ENCODE peak calls at places on chromosome 16, in seven cellular contexts. J is IMR-90, T is mesendoderm, V is mesenchymal stem cell, F is neuronal stem cell, X is trophoblast cell, M is H1. U is an unnamed sample.

GRCh38 chr16:50027829-50028228 is 2.8 kb downstream of the CNEP1R1 start:
- DNase-seq in J (no peak), T (no peak), V (no peak), F (no peak), X (no peak), M (no peak), U (no peak)

GRCh38 chr16:79261944-79262552 is 338.5 kb downstream of the MAF start:
- DNase-seq in J (no peak), T (no peak), V (no peak), F (no peak), X (no peak), M (no peak), U (no peak)

GRCh38 chr16:674968-675883 is at the start of gene RHBDL1:
- DNase-seq in J (peak), T (peak), V (peak), F (no peak), X (no peak), M (peak), U (peak)

GRCh38 chr16:87680272-87680644 is 78.0 kb downstream of the JPH3 start:
- DNase-seq in J (no peak), T (no peak), V (no peak), F (no peak), X (no peak), M (no peak), U (no peak)

GRCh38 chr16:9489823-9490467 is 398.5 kb downstream of the HAPSTR1 start:
- DNase-seq in J (no peak), T (no peak), V (no peak), F (no peak), X (no peak), M (no peak), U (no peak)

GRCh38 chr16:4659363-4660353 is 33.7 kb upstream of the NUDT16L1 start:
- DNase-seq in J (no peak), T (no peak), V (no peak), F (no peak), X (no peak), M (no peak), U (no peak)

GRCh38 chr16:87795336-87795735 is 29.6 kb upstream of the KLHDC4 start:
- DNase-seq in J (no peak), T (no peak), V (no peak), F (no peak), X (no peak), M (no peak), U (no peak)

GRCh38 chr16:21264226-21265036 is 13.7 kb downstream of the CRYM start:
- DNase-seq in J (no peak), T (no peak), V (no peak), F (no peak), X (no peak), M (no peak), U (no peak)

GRCh38 chr16:19380316-19380715 is 37.4 kb upstream of the TMC5 start:
- DNase-seq in J (no peak), T (no peak), V (no peak), F (no peak), X (no peak), M (no peak), U (no peak)

GRCh38 chr16:3304370-3304769 is 860 bp downstream of the TIGD7 start:
- DNase-seq in J (peak), T (no peak), V (peak), F (no peak), X (no peak), M (no peak), U (no peak)

GRCh38 chr16:84209989-84210388 is 19.0 kb downstream of the ADAD2 start:
- DNase-seq in J (peak), T (no peak), V (peak), F (no peak), X (no peak), M (no peak), U (no peak)

GRCh38 chr16:10738231-10739077 is 5.2 kb upstream of the NUBP1 start:
- DNase-seq in J (peak), T (peak), V (peak), F (no peak), X (peak), M (no peak), U (peak)

GRCh38 chr16:66364117-66364958 is 2.2 kb upstream of the CDH5 start:
- DNase-seq in J (no peak), T (peak), V (peak), F (no peak), X (no peak), M (no peak), U (no peak)

GRCh38 chr16:7113949-7114348 is 218.7 kb upstream of the RBFOX1 start:
- DNase-seq in J (no peak), T (no peak), V (no peak), F (no peak), X (no peak), M (no peak), U (no peak)

GRCh38 chr16:50630394-50631020 is 50.6 kb downstream of the SNX20 start:
- DNase-seq in J (no peak), T (no peak), V (no peak), F (no peak), X (no peak), M (no peak), U (no peak)

GRCh38 chr16:86302710-86303109 is 207.6 kb upstream of the FOXF1 start:
- DNase-seq in J (no peak), T (peak), V (no peak), F (no peak), X (no peak), M (no peak), U (no peak)

GRCh38 chr16:86843812-86844211 is 265.5 kb downstream of the FOXL1 start:
- DNase-seq in J (no peak), T (no peak), V (no peak), F (no peak), X (no peak), M (no peak), U (no peak)

GRCh38 chr16:396199-396598 is 800 bp upstream of the NME4 start:
- DNase-seq in J (no peak), T (no peak), V (no peak), F (no peak), X (no peak), M (no peak), U (no peak)

DNA sequence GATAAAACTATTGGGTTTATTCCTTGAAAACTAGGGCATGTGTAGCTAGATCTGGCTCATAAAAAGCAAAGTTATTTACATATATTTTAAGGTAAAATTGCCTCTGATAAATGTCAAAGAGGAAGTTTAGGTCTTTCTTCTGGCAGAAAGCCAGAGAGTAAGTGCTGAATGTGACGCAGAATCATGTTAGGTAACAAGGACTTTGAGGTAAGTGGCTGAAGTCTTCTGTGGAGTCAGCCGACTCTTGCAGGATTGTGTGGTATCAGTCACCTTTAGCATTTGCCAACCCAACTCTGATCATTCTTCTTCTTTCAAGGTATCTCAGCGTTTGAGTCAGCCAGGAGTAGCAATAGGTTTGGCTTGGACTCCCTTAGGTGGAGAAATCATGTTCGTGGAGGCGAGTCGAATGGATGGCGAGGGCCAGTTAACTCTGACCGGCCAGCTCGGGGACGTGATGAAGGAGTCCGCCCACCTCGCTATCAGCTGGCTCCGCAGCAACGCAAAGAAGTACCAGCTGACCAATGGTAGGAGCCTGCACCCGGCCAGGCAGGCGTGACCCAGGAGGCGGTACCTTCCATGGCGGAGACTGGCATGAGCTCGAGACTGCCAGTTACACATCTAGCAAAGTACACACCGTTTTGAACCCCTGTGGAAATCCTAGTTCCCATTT is 37.9 kb downstream of the SIAH1 start:
- DNase-seq in J (no peak), T (no peak), V (no peak), F (no peak), X (no peak), M (no peak), U (no peak)
- H2BK5ac ChIP-seq in J (no peak), T (no peak), V (no peak), F (no peak), X (no peak), M (no peak), U (no peak)

DNA sequence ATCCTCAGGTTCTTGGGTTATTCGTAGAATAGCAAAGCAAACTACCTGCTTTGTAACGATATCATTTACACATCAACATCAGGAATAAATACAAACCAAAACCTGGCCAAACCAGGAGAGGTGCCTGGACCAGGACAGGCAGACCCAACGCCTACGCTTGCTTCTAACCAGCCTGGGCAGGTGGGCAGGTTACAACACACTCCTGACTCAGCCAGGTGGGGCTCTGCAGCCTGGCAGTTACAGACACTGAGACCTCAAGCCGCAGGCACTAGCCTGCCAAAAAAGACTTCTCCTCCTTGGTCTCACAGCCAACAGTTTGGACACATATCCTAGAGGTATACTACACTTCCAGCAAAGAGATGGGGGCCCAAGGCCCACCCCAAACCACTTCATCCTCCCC is 14.0 kb downstream of the ANKRD11 start:
- DNase-seq in J (no peak), T (no peak), V (no peak), F (no peak), X (peak), M (no peak), U (no peak)
- H3K4me2 ChIP-seq in J (no peak), T (no peak), V (no peak), F (no peak), X (no peak), M (peak), U (no peak)

GRCh38 chr16:76777721-76778120 is 413.3 kb upstream of the MON1B start:
- DNase-seq in J (no peak), T (no peak), V (no peak), F (no peak), X (no peak), M (no peak), U (no peak)

GRCh38 chr16:76784530-76784929 is 406.5 kb upstream of the MON1B start:
- DNase-seq in J (no peak), T (no peak), V (no peak), F (no peak), X (no peak), M (no peak), U (no peak)

GRCh38 chr16:76780556-76780955 is 410.4 kb upstream of the MON1B start:
- DNase-seq in J (no peak), T (no peak), V (no peak), F (no peak), X (peak), M (no peak), U (no peak)
- H2BK5ac ChIP-seq in J (no peak), T (no peak), V (no peak), F (no peak), X (no peak), M (no peak), U (no peak)

GRCh38 chr16:81552743-81553079 is 108.1 kb downstream of the CMIP start:
- DNase-seq in J (no peak), T (no peak), V (no peak), F (no peak), X (no peak), M (no peak), U (no peak)

GRCh38 chr16:81554993-81555392 is 110.4 kb downstream of the CMIP start:
- DNase-seq in J (no peak), T (no peak), V (peak), F (no peak), X (no peak), M (no peak), U (no peak)

GRCh38 chr16:81553814-81554675 is 109.4 kb downstream of the CMIP start:
- DNase-seq in J (no peak), T (peak), V (no peak), F (no peak), X (no peak), M (no peak), U (no peak)

GRCh38 chr16:81551821-81552304 is 107.3 kb downstream of the CMIP start:
- DNase-seq in J (peak), T (no peak), V (peak), F (no peak), X (peak), M (no peak), U (no peak)

DNA sequence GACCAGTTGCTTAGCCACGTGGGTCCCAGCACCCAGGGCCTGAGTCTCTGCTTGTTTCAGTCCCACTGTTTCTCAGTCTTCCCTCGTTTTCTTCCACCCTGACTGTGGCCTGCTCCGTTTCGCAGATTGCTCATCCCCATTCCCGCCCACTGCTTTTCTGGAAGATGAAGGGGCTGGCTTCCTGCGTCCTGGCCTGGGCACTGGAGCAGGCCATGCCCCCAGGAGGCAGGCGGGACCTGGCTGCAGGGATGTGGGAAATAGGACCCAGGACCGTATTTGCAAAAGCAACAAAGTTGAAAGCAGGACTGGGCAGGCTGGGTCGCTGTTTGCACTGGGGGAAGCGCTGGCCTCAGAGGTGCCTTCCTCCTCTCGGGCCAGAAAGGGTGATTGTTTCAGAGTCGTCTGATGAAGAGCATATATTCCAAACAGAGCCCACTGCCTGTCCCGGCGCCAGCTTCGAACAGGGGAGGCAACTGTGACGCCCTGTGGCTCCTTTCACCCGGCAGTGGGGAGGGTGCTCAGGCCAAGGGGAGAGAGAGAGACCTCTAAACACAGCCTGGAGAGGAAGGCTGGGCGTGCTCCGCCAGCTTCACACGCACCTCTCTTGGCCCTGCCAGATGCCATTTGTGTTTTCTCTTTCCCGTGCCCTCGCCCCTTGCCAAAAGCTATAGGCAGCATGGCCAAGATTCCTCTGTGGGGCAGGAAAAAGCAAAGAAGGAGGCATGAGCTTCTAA is 108.6 kb downstream of the CMIP start:
- DNase-seq in J (peak), T (no peak), V (no peak), F (no peak), X (no peak), M (no peak), U (no peak)
- H3K4me2 ChIP-seq in J (no peak), T (no peak), V (no peak), F (no peak), X (no peak), M (no peak), U (no peak)